ENCODE peak calls at places on chromosomes 11 and 22, in eight cellular contexts. O is AG09309; H is memory B cell; K is stimulated activated CD8-positive, alpha-beta memory T cell treated with anti-CD3 and anti-CD28 coated beads, Interleukin-4, amount 100 ng/mL, for 24 hours; T is esophagus squamous epithelium; M is AG04450; U is ecto neural progenitor cell; E is T-helper 2 cell. R is an unnamed sample.

GRCh38 chr11:111539426-111540113 is 950 bp upstream of the LAYN start:
- DNase-seq in O (no peak), H (no peak), K (no peak), T (no peak), M (no peak), U (no peak), E (no peak), R (no peak)

GRCh38 chr11:61552108-61552635 is 28.7 kb downstream of the SYT7 start:
- DNase-seq in O (no peak), H (no peak), K (no peak), T (no peak), M (no peak), U (no peak), E (no peak), R (no peak)

GRCh38 chr11:119284344-119285157 is 32.4 kb downstream of the MCAM start:
- DNase-seq in O (peak; percentile 5), H (no peak), K (no peak), T (no peak), M (no peak), U (no peak), E (no peak), R (peak; percentile 50)

GRCh38 chr11:3802016-3802790 is 4.8 kb upstream of the NUP98 start:
- DNase-seq in O (no peak), H (no peak), K (no peak), T (no peak), M (no peak), U (no peak), E (no peak), R (no peak)

GRCh38 chr22:48876951-48877350 is 950.7 kb downstream of the BRD1 start:
- DNase-seq in O (no peak), H (no peak), K (no peak), T (no peak), M (no peak), U (no peak), E (no peak), R (no peak)

GRCh38 chr11:1963864-1964263 is 16.7 kb downstream of the MRPL23 start:
- DNase-seq in O (no peak), H (no peak), K (no peak), T (no peak), M (no peak), U (no peak), E (no peak), R (no peak)

GRCh38 chr11:106446961-106447360 is 369.5 kb downstream of the AASDHPPT start:
- DNase-seq in O (no peak), H (no peak), K (no peak), T (no peak), M (no peak), U (no peak), E (no peak), R (no peak)

GRCh38 chr11:92536895-92537294 is 312.3 kb downstream of the FAT3 start:
- DNase-seq in O (no peak), H (no peak), K (no peak), T (no peak), M (no peak), U (no peak), E (no peak), R (no peak)

GRCh38 chr11:111334495-111335123 is 36.3 kb downstream of the POU2AF3 start:
- DNase-seq in O (no peak), H (no peak), K (no peak), T (no peak), M (no peak), U (no peak), E (no peak), R (peak; percentile 16)

GRCh38 chr22:42171417-42171816 is 40.8 kb upstream of the CYP2D6 start:
- DNase-seq in O (no peak), H (no peak), K (no peak), T (no peak), M (no peak), U (no peak), E (no peak), R (no peak)

GRCh38 chr11:74024630-74025029 is 15.7 kb upstream of the UCP3 start:
- DNase-seq in O (peak; percentile 74), H (no peak), K (no peak), T (no peak), M (peak; percentile 59), U (no peak), E (no peak), R (peak; percentile 48)

GRCh38 chr11:6655020-6655789 is 404 bp downstream of the DCHS1 start:
- DNase-seq in O (no peak), H (no peak), K (no peak), T (no peak), M (no peak), U (peak; percentile 65), E (no peak), R (peak; percentile 53)

GRCh38 chr11:69567951-69568808 is 72.8 kb upstream of the CCND1 start:
- DNase-seq in O (no peak), H (no peak), K (no peak), T (no peak), M (no peak), U (no peak), E (no peak), R (peak; percentile 30)

GRCh38 chr11:61914471-61915171 is 2.7 kb downstream of the RAB3IL1 start:
- DNase-seq in O (no peak), H (no peak), K (no peak), T (no peak), M (no peak), U (no peak), E (no peak), R (no peak)

GRCh38 chr11:107050126-107050525 is 31.9 kb upstream of the GUCY1A2 start:
- DNase-seq in O (no peak), H (no peak), K (no peak), T (no peak), M (no peak), U (no peak), E (no peak), R (peak; percentile 20)

GRCh38 chr11:58957922-58958321 is 18.6 kb downstream of the GLYATL1 start:
- DNase-seq in O (no peak), H (no peak), K (no peak), T (no peak), M (no peak), U (no peak), E (no peak), R (no peak)

GRCh38 chr22:42976534-42976933 is 38.4 kb downstream of the PACSIN2 start:
- DNase-seq in O (no peak), H (no peak), K (no peak), T (no peak), M (no peak), U (no peak), E (no peak), R (no peak)

GRCh38 chr11:1762537-1763302 is 1.0 kb downstream of the CTSD start:
- DNase-seq in O (no peak), H (no peak), K (no peak), T (no peak), M (no peak), U (no peak), E (no peak), R (no peak)

GRCh38 chr11:113475160-113475761 is at the start of gene DRD2:
- DNase-seq in O (no peak), H (no peak), K (no peak), T (no peak), M (no peak), U (peak; percentile 74), E (no peak), R (peak; percentile 64)

GRCh38 chr11:12052676-12053605 is 44.5 kb upstream of the DKK3 start:
- DNase-seq in O (no peak), H (no peak), K (no peak), T (no peak), M (no peak), U (peak; percentile 32), E (no peak), R (peak; percentile 74)

GRCh38 chr22:46372686-46373085 is 37.2 kb downstream of the TRMU start:
- DNase-seq in O (no peak), H (no peak), K (no peak), T (no peak), M (no peak), U (no peak), E (no peak), R (no peak)

GRCh38 chr11:112320668-112321067 is 60.0 kb upstream of the PLET1 start:
- DNase-seq in O (no peak), H (no peak), K (no peak), T (no peak), M (peak; percentile 66), U (no peak), E (no peak), R (peak; percentile 93)

GRCh38 chr11:130216591-130217132 is 57.1 kb downstream of the ST14 start:
- DNase-seq in O (no peak), H (no peak), K (no peak), T (no peak), M (no peak), U (no peak), E (no peak), R (no peak)

GRCh38 chr11:64342869-64343739 is 3.1 kb downstream of the CCDC88B start:
- DNase-seq in O (no peak), H (no peak), K (no peak), T (no peak), M (no peak), U (no peak), E (no peak), R (no peak)

GRCh38 chr11:118010738-118011461 is 24.7 kb downstream of the IL10RA start:
- DNase-seq in O (no peak), H (peak; percentile 76), K (no peak), T (no peak), M (no peak), U (no peak), E (no peak), R (no peak)

GRCh38 chr22:34430386-34430785 is 510.1 kb upstream of the LARGE1 start:
- DNase-seq in O (no peak), H (no peak), K (no peak), T (no peak), M (no peak), U (no peak), E (no peak), R (no peak)

GRCh38 chr11:22115470-22116037 is 77.3 kb upstream of the ANO5 start:
- DNase-seq in O (no peak), H (no peak), K (no peak), T (no peak), M (no peak), U (no peak), E (no peak), R (no peak)

GRCh38 chr11:129257512-129257911 is 65.4 kb upstream of the ARHGAP32 start:
- DNase-seq in O (no peak), H (no peak), K (no peak), T (no peak), M (no peak), U (no peak), E (no peak), R (no peak)

GRCh38 chr22:24157783-24158170 is 23.5 kb upstream of the SUSD2 start:
- DNase-seq in O (no peak), H (no peak), K (no peak), T (no peak), M (no peak), U (no peak), E (no peak), R (peak; percentile 47)

GRCh38 chr11:221998-222789 is 13.9 kb downstream of the SIRT3 start:
- DNase-seq in O (no peak), H (no peak), K (no peak), T (no peak), M (no peak), U (no peak), E (no peak), R (no peak)

GRCh38 chr22:45082795-45083194 is 73.0 kb upstream of the PHF21B start:
- DNase-seq in O (no peak), H (no peak), K (no peak), T (no peak), M (no peak), U (no peak), E (no peak), R (no peak)

GRCh38 chr22:45413013-45413367 is 409 bp downstream of the SMC1B start:
- DNase-seq in O (no peak), H (no peak), K (no peak), T (no peak), M (no peak), U (no peak), E (no peak), R (no peak)

GRCh38 chr11:94876645-94877445 is 96.5 kb downstream of the CWC15 start:
- DNase-seq in O (peak; percentile 92), H (no peak), K (peak; percentile 51), T (no peak), M (peak; percentile 85), U (no peak), E (peak; percentile 17), R (peak; percentile 95)

GRCh38 chr22:41915035-41915782 is at the start of gene SHISA8:
- DNase-seq in O (no peak), H (peak; percentile 74), K (peak; percentile 37), T (no peak), M (no peak), U (peak; percentile 67), E (peak; percentile 31), R (peak; percentile 71)